ENCODE peak calls at places on chromosome 4, in nine cellular contexts. One of them, this sample, is unnamed.
A peak's percentile ranks its signal among the peaks of the same experiment; 100 is the strongest.

GRCh38 chr4:149914521-149915115 is 99.0 kb upstream of the IQCM start:
- DNase-seq in adrenal gland: peak; percentile 21
- DNase-seq in AG10803: peak; percentile 65
- DNase-seq in ascending aorta: no peak
- DNase-seq in mucosa of descending colon: no peak
- DNase-seq in mammary epithelial cell: peak; percentile 13
- DNase-seq in tibial nerve: no peak
- DNase-seq in HL-60: peak; percentile 34
- DNase-seq in uterus: peak; percentile 15
- DNase-seq in this sample: no peak

GRCh38 chr4:25958110-25958509 is 44.1 kb downstream of the SMIM20 start:
- DNase-seq in adrenal gland: no peak
- DNase-seq in tibial nerve: no peak
- DNase-seq in mammary epithelial cell: no peak
- DNase-seq in uterus: no peak
- DNase-seq in ascending aorta: no peak
- DNase-seq in AG10803: no peak
- DNase-seq in mucosa of descending colon: no peak
- DNase-seq in HL-60: no peak
- DNase-seq in this sample: no peak

GRCh38 chr4:153494562-153494961 is 28.4 kb downstream of the TMEM131L start:
- DNase-seq in tibial nerve: no peak
- DNase-seq in AG10803: no peak
- DNase-seq in HL-60: no peak
- DNase-seq in mammary epithelial cell: peak; percentile 60
- DNase-seq in mucosa of descending colon: no peak
- DNase-seq in adrenal gland: no peak
- DNase-seq in ascending aorta: no peak
- DNase-seq in uterus: no peak
- DNase-seq in this sample: no peak

GRCh38 chr4:94435874-94436273 is 15.9 kb upstream of the PDLIM5 start:
- DNase-seq in tibial nerve: no peak
- DNase-seq in mucosa of descending colon: no peak
- DNase-seq in mammary epithelial cell: no peak
- DNase-seq in HL-60: no peak
- DNase-seq in ascending aorta: no peak
- DNase-seq in adrenal gland: no peak
- DNase-seq in AG10803: no peak
- DNase-seq in uterus: no peak
- DNase-seq in this sample: no peak

GRCh38 chr4:64584125-64584524 is 174.9 kb upstream of the TECRL start:
- DNase-seq in ascending aorta: no peak
- DNase-seq in tibial nerve: no peak
- DNase-seq in mammary epithelial cell: no peak
- DNase-seq in HL-60: no peak
- DNase-seq in adrenal gland: no peak
- DNase-seq in uterus: no peak
- DNase-seq in mucosa of descending colon: no peak
- DNase-seq in AG10803: no peak
- DNase-seq in this sample: no peak

GRCh38 chr4:69601065-69601464 is 38.4 kb downstream of the UGT2A2 start:
- DNase-seq in AG10803: no peak
- DNase-seq in mammary epithelial cell: no peak
- DNase-seq in HL-60: no peak
- DNase-seq in ascending aorta: no peak
- DNase-seq in tibial nerve: no peak
- DNase-seq in uterus: no peak
- DNase-seq in mucosa of descending colon: peak; percentile 15
- DNase-seq in adrenal gland: no peak
- DNase-seq in this sample: no peak

GRCh38 chr4:79865253-79865652 is 207.8 kb downstream of the ANTXR2 start:
- DNase-seq in ascending aorta: no peak
- DNase-seq in adrenal gland: no peak
- DNase-seq in HL-60: no peak
- DNase-seq in tibial nerve: no peak
- DNase-seq in uterus: no peak
- DNase-seq in mammary epithelial cell: peak; percentile 21
- DNase-seq in AG10803: peak; percentile 53
- DNase-seq in mucosa of descending colon: no peak
- DNase-seq in this sample: no peak

GRCh38 chr4:7226464-7226863 is 34.1 kb downstream of the SORCS2 start:
- DNase-seq in adrenal gland: no peak
- DNase-seq in HL-60: no peak
- DNase-seq in uterus: no peak
- DNase-seq in ascending aorta: no peak
- DNase-seq in mucosa of descending colon: no peak
- DNase-seq in AG10803: no peak
- DNase-seq in mammary epithelial cell: no peak
- DNase-seq in tibial nerve: no peak
- DNase-seq in this sample: no peak

GRCh38 chr4:88949605-88950004 is 107.4 kb downstream of the FAM13A start:
- DNase-seq in AG10803: no peak
- DNase-seq in uterus: no peak
- DNase-seq in tibial nerve: no peak
- DNase-seq in mammary epithelial cell: no peak
- DNase-seq in ascending aorta: no peak
- DNase-seq in HL-60: no peak
- DNase-seq in mucosa of descending colon: no peak
- DNase-seq in adrenal gland: no peak
- DNase-seq in this sample: no peak

GRCh38 chr4:6435010-6435409 is 37.4 kb downstream of the PPP2R2C start:
- DNase-seq in adrenal gland: no peak
- DNase-seq in tibial nerve: no peak
- DNase-seq in mammary epithelial cell: no peak
- DNase-seq in uterus: no peak
- DNase-seq in ascending aorta: no peak
- DNase-seq in mucosa of descending colon: no peak
- DNase-seq in HL-60: no peak
- DNase-seq in AG10803: no peak
- DNase-seq in this sample: no peak

GRCh38 chr4:73028621-73029020 is 40.9 kb downstream of the COX18 start:
- DNase-seq in AG10803: no peak
- DNase-seq in uterus: no peak
- DNase-seq in mucosa of descending colon: no peak
- DNase-seq in mammary epithelial cell: no peak
- DNase-seq in ascending aorta: no peak
- DNase-seq in HL-60: no peak
- DNase-seq in tibial nerve: no peak
- DNase-seq in adrenal gland: no peak
- DNase-seq in this sample: no peak

DNA sequence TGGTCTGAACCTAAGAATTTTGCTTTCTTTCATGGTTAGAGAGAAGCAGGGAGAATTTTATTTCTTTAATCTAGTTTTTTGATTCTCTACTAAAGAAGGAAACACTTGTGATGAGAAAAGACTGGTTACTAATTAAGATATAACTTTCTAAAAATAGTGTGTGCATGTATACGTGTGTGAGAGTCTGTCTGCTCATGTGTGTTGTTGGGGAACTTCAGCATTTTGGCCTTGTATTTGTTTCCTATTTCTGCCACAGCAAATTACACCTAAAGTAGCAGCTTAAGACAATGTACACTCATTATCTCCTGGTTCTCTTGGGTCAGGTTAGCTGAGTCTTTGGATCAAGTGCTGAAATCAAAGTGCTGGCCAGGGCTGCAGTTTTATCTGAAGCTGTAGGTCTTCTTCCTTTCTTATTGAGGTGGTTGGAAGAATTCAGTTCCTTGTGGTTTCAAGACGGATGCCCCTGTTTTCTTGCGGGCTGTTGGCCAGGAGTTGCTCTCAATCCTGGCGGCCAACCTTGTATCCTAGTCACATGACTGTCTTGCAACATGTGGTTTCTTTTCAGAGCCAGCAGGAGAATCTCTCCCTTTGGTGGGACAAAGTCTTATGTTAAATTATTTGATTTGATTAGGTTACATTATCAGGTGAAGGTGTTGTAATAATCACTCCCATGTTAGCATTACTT is 188.4 kb upstream of the CLNK start:
- DNase-seq in adrenal gland: no peak
- DNase-seq in uterus: no peak
- DNase-seq in AG10803: no peak
- DNase-seq in tibial nerve: no peak
- DNase-seq in mucosa of descending colon: no peak
- DNase-seq in ascending aorta: no peak
- DNase-seq in HL-60: no peak
- DNase-seq in mammary epithelial cell: no peak
- DNase-seq in this sample: no peak
- H3K4me3 ChIP-seq in adrenal gland: no peak overlapping the region
- H3K4me3 ChIP-seq in uterus: no peak overlapping the region
- H3K4me3 ChIP-seq in AG10803: no peak overlapping the region
- H3K4me3 ChIP-seq in tibial nerve: no peak overlapping the region
- H3K4me3 ChIP-seq in mucosa of descending colon: no peak overlapping the region
- H3K4me3 ChIP-seq in ascending aorta: no peak overlapping the region
- H3K4me3 ChIP-seq in HL-60: no peak overlapping the region
- H3K4me3 ChIP-seq in mammary epithelial cell: no peak overlapping the region
- H3K4me3 ChIP-seq in this sample: no peak overlapping the region

DNA sequence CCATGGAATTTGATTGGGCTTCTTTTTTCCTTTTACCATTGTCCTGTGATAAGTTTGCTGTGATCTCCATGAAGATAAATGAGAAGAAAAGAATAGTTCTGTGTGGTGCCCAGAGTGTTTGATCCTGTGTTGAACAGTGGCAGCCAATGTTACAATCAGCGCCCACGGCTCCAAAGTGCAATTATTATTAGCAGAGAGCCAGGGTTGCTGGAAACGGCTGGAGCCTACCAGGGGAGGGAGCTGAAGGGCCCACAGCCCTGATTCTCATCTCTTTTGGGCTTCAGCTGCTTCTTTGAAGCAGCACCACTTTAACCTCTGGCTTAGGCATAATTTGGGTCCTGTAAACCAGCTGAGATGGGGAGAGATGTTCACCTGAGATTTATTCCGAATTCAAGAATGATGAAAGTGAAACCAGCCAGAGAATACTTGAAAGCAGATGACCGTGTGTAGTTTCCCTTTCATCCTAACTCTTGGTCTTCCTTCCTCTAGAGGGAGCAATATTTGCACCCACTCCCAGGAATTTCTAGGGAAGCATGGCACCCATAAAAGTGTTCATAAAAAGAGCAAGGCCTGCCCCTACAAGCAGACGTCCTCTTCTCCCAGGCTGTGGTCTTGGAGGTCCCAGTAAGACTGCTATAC is 298.3 kb downstream of the EVC2 start:
- DNase-seq in tibial nerve: no peak
- DNase-seq in HL-60: no peak
- DNase-seq in AG10803: no peak
- DNase-seq in mammary epithelial cell: peak; percentile 4
- DNase-seq in uterus: no peak
- DNase-seq in ascending aorta: no peak
- DNase-seq in adrenal gland: no peak
- DNase-seq in mucosa of descending colon: no peak
- DNase-seq in this sample: no peak
- TF ChIP-seq CTCF in tibial nerve: no peak
- TF ChIP-seq CTCF in HL-60: no peak
- TF ChIP-seq CTCF in AG10803: no peak
- TF ChIP-seq CTCF in mammary epithelial cell: peak; percentile 37
- TF ChIP-seq CTCF in uterus: no peak
- TF ChIP-seq CTCF in ascending aorta: no peak
- TF ChIP-seq CTCF in adrenal gland: no peak
- TF ChIP-seq CTCF in mucosa of descending colon: no peak
- TF ChIP-seq CTCF in this sample: no peak

GRCh38 chr4:56465599-56466295 is 1.7 kb upstream of the SRP72 start:
- DNase-seq in HL-60: peak; percentile 3
- DNase-seq in ascending aorta: no peak
- DNase-seq in mucosa of descending colon: no peak
- DNase-seq in AG10803: peak; percentile 42
- DNase-seq in uterus: no peak
- DNase-seq in tibial nerve: no peak
- DNase-seq in mammary epithelial cell: peak; percentile 56
- DNase-seq in adrenal gland: no peak
- DNase-seq in this sample: no peak

GRCh38 chr4:56467284-56468096 is at the start of gene SRP72:
- DNase-seq in ascending aorta: peak; percentile 94
- DNase-seq in AG10803: peak; percentile 86
- DNase-seq in mucosa of descending colon: peak; percentile 90
- DNase-seq in mammary epithelial cell: peak; percentile 86
- DNase-seq in tibial nerve: peak; percentile 76
- DNase-seq in adrenal gland: peak; percentile 92
- DNase-seq in uterus: peak; percentile 89
- DNase-seq in HL-60: peak; percentile 91
- DNase-seq in this sample: peak; percentile 82

GRCh38 chr4:56468097-56468422 is 643 bp downstream of the SRP72 start:
- DNase-seq in AG10803: no peak
- DNase-seq in uterus: no peak
- DNase-seq in mucosa of descending colon: no peak
- DNase-seq in ascending aorta: no peak
- DNase-seq in HL-60: no peak
- DNase-seq in mammary epithelial cell: peak; percentile 66
- DNase-seq in tibial nerve: no peak
- DNase-seq in adrenal gland: peak; percentile 37
- DNase-seq in this sample: no peak

GRCh38 chr4:56466910-56467283 is 520 bp upstream of the SRP72 start:
- DNase-seq in tibial nerve: no peak
- DNase-seq in uterus: no peak
- DNase-seq in mucosa of descending colon: no peak
- DNase-seq in mammary epithelial cell: no peak
- DNase-seq in ascending aorta: no peak
- DNase-seq in AG10803: no peak
- DNase-seq in adrenal gland: no peak
- DNase-seq in HL-60: no peak
- DNase-seq in this sample: no peak

GRCh38 chr4:56469489-56470210 is 2.2 kb downstream of the SRP72 start:
- DNase-seq in HL-60: no peak
- DNase-seq in AG10803: no peak
- DNase-seq in ascending aorta: no peak
- DNase-seq in adrenal gland: no peak
- DNase-seq in mucosa of descending colon: no peak
- DNase-seq in tibial nerve: no peak
- DNase-seq in uterus: no peak
- DNase-seq in mammary epithelial cell: no peak
- DNase-seq in this sample: no peak
- H3K4me3 ChIP-seq in HL-60: peak overlapping the region; percentile 94
- H3K4me3 ChIP-seq in AG10803: no peak overlapping the region
- H3K4me3 ChIP-seq in ascending aorta: no peak overlapping the region
- H3K4me3 ChIP-seq in adrenal gland: no peak overlapping the region
- H3K4me3 ChIP-seq in mucosa of descending colon: no peak overlapping the region
- H3K4me3 ChIP-seq in tibial nerve: no peak overlapping the region
- H3K4me3 ChIP-seq in uterus: no peak overlapping the region
- H3K4me3 ChIP-seq in mammary epithelial cell: no peak overlapping the region
- H3K4me3 ChIP-seq in this sample: no peak overlapping the region

DNA sequence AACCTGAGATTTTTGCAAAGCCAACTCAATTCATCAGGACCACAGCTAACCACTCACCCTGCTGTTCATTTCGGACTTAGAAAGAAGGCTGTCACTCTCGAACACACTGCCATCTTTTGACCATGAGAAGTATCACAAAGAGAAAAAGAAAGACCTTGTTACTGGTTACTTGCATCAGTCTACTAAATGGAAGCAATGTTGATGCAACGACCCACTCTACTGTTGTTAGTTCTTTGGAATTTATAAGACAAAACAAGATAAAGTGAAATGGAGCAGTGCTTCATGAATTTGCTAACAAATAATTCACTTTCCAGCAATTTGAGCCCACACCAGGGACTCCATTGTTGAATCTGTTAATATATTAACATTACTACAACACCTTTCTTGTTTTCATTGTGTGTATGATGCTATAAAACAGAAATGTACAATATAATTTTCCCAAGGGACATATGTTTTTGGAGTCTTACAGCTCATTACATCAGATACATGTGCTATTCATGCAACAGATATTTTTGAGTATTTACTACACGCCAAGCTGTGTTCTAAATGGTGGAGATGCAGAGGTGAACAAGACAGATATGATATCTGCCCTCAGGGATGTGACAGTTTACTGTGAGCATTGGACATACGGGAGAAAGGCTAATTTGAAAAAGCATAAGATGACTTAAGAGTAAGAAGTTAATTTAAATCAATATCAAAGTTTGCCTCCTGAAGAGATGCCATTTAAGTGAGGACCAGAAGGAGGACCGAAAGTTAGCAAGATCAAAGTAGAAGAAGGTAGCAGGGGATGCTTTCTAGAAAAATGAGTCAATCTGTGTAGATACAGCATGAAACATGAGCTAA is 87.2 kb downstream of the AREG start:
- DNase-seq in tibial nerve: no peak
- DNase-seq in AG10803: peak; percentile 85
- DNase-seq in mammary epithelial cell: peak; percentile 78
- DNase-seq in adrenal gland: no peak
- DNase-seq in HL-60: peak; percentile 53
- DNase-seq in mucosa of descending colon: no peak
- DNase-seq in ascending aorta: no peak
- DNase-seq in uterus: no peak
- DNase-seq in this sample: no peak
- TF ChIP-seq CTCF in tibial nerve: peak; percentile 34
- TF ChIP-seq CTCF in AG10803: peak; percentile 67
- TF ChIP-seq CTCF in mammary epithelial cell: peak; percentile 85
- TF ChIP-seq CTCF in adrenal gland: peak; percentile 25
- TF ChIP-seq CTCF in HL-60: peak; percentile 44
- TF ChIP-seq CTCF in mucosa of descending colon: peak; percentile 18
- TF ChIP-seq CTCF in ascending aorta: peak; percentile 57
- TF ChIP-seq CTCF in uterus: no peak
- TF ChIP-seq CTCF in this sample: peak; percentile 32